ENCODE peak calls at places on chromosome 21, in seven cellular contexts. E, B, Z, T, V, X and U are unnamed samples.

GRCh38 chr21:33390479-33390878 is 12.7 kb upstream of the IFNGR2 start:
- DNase-seq in E (no peak), B (no peak), Z (no peak), T (no peak), V (no peak), X (no peak), U (no peak)

GRCh38 chr21:42080788-42081083 is 9.6 kb downstream of the UMODL1 start:
- DNase-seq in E (no peak), B (peak; percentile 88), Z (no peak), T (no peak), V (no peak), X (no peak), U (no peak)

GRCh38 chr21:36150192-36150711 is 6.4 kb upstream of the DOP1B start:
- DNase-seq in E (peak; percentile 42), B (peak; percentile 63), Z (no peak), T (no peak), V (no peak), X (no peak), U (no peak)

GRCh38 chr21:36703123-36703522 is 4.2 kb downstream of the SIM2 start:
- DNase-seq in E (no peak), B (no peak), Z (no peak), T (no peak), V (no peak), X (no peak), U (no peak)

GRCh38 chr21:46455575-46456385 is 2.9 kb upstream of the DIP2A start:
- DNase-seq in E (peak; percentile 65), B (peak; percentile 61), Z (no peak), T (no peak), V (no peak), X (no peak), U (no peak)

GRCh38 chr21:37398697-37399096 is 32.1 kb downstream of the DYRK1A start:
- DNase-seq in E (no peak), B (no peak), Z (no peak), T (no peak), V (no peak), X (no peak), U (no peak)

GRCh38 chr21:32768530-32768929 is 3.0 kb downstream of the PAXBP1 start:
- DNase-seq in E (no peak), B (no peak), Z (no peak), T (no peak), V (no peak), X (no peak), U (no peak)

GRCh38 chr21:38930838-38931237 is 125.1 kb downstream of the ETS2 start:
- DNase-seq in E (no peak), B (peak; percentile 52), Z (no peak), T (no peak), V (peak; percentile 54), X (no peak), U (no peak)

GRCh38 chr21:27371065-27371464 is 404.2 kb upstream of the ADAMTS5 start:
- DNase-seq in E (no peak), B (no peak), Z (no peak), T (no peak), V (no peak), X (no peak), U (no peak)

GRCh38 chr21:29257701-29258100 is 41.0 kb upstream of the BACH1 start:
- DNase-seq in E (no peak), B (no peak), Z (no peak), T (no peak), V (no peak), X (no peak), U (no peak)

GRCh38 chr21:14737922-14738321 is 191.8 kb upstream of the SAMSN1 start:
- DNase-seq in E (no peak), B (no peak), Z (no peak), T (peak; percentile 51), V (peak; percentile 4), X (no peak), U (no peak)

GRCh38 chr21:37595944-37596343 is 229.4 kb downstream of the DYRK1A start:
- DNase-seq in E (no peak), B (no peak), Z (no peak), T (no peak), V (no peak), X (no peak), U (no peak)

GRCh38 chr21:26874347-26874746 is 29.1 kb upstream of the ADAMTS1 start:
- DNase-seq in E (no peak), B (no peak), Z (no peak), T (no peak), V (no peak), X (no peak), U (no peak)

GRCh38 chr21:46124926-46125845 is 27.3 kb downstream of the COL6A2 start:
- DNase-seq in E (no peak), B (no peak), Z (no peak), T (no peak), V (no peak), X (no peak), U (peak; percentile 12)

GRCh38 chr21:41973861-41974751 is 20.3 kb upstream of the C2CD2 start:
- DNase-seq in E (no peak), B (no peak), Z (peak; percentile 64), T (peak; percentile 10), V (no peak), X (no peak), U (peak; percentile 32)

GRCh38 chr21:17387030-17387617 is 125.7 kb upstream of the CXADR start:
- DNase-seq in E (peak; percentile 15), B (peak; percentile 51), Z (peak; percentile 70), T (peak; percentile 61), V (peak; percentile 57), X (peak; percentile 77), U (no peak)

GRCh38 chr21:21412096-21412495 is 413.9 kb downstream of the NCAM2 start:
- DNase-seq in E (no peak), B (no peak), Z (no peak), T (no peak), V (no peak), X (no peak), U (no peak)

GRCh38 chr21:33110340-33110715 is 40.4 kb downstream of the OLIG1 start:
- DNase-seq in E (no peak), B (no peak), Z (no peak), T (no peak), V (no peak), X (no peak), U (no peak)

GRCh38 chr21:44534688-44535087 is 5.3 kb downstream of the KRTAP10-1 start:
- DNase-seq in E (no peak), B (no peak), Z (no peak), T (no peak), V (no peak), X (no peak), U (no peak)

GRCh38 chr21:43815991-43816390 is 26.6 kb downstream of the RRP1 start:
- DNase-seq in E (no peak), B (no peak), Z (no peak), T (no peak), V (no peak), X (no peak), U (peak; percentile 39)

GRCh38 chr21:45029968-45030636 is 44.3 kb upstream of the ADARB1 start:
- DNase-seq in E (no peak), B (no peak), Z (peak; percentile 78), T (no peak), V (no peak), X (no peak), U (peak; percentile 58)

GRCh38 chr21:36630485-36631206 is 68.3 kb upstream of the SIM2 start:
- DNase-seq in E (peak; percentile 53), B (peak; percentile 68), Z (peak; percentile 68), T (peak; percentile 39), V (peak; percentile 66), X (no peak), U (no peak)

GRCh38 chr21:27269646-27270045 is 302.8 kb upstream of the ADAMTS5 start:
- DNase-seq in E (no peak), B (peak; percentile 83), Z (no peak), T (peak; percentile 69), V (peak; percentile 21), X (no peak), U (no peak)

GRCh38 chr21:45388011-45388521 is 16.9 kb upstream of the COL18A1 start:
- DNase-seq in E (no peak), B (no peak), Z (peak; percentile 41), T (no peak), V (no peak), X (no peak), U (peak; percentile 51)

GRCh38 chr21:45308211-45309068 is 20.7 kb upstream of the POFUT2 start:
- DNase-seq in E (no peak), B (no peak), Z (no peak), T (no peak), V (no peak), X (no peak), U (peak; percentile 56)

GRCh38 chr21:40671721-40672120 is 175.2 kb downstream of the DSCAM start:
- DNase-seq in E (no peak), B (peak; percentile 5), Z (no peak), T (no peak), V (no peak), X (no peak), U (no peak)